ENCODE peak calls at places on chromosomes 3 and 15, in four cellular contexts. G is MM.1S, T is HCT116, J is PC-3. C is an unnamed sample.

GRCh38 chr15:42605281-42605744 is 29.9 kb downstream of the STARD9 start:
- DNase-seq in G (peak; percentile 94), T (no peak), J (no peak), C (peak; percentile 94)

GRCh38 chr3:36919439-36920160 is 25.3 kb downstream of the TRANK1 start:
- DNase-seq in T (no peak), G (no peak), J (no peak), C (no peak)

GRCh38 chr3:49244589-49245205 is 32.3 kb downstream of the C3orf62 start:
- DNase-seq in G (peak; percentile 65), J (peak; percentile 90), T (no peak), C (peak; percentile 13)

GRCh38 chr3:109559389-109559788 is 222.0 kb upstream of the DPPA4 start:
- DNase-seq in T (no peak), J (peak; percentile 46), G (no peak), C (no peak)

GRCh38 chr15:69628256-69629093 is 175.9 kb downstream of the RPLP1 start:
- DNase-seq in J (no peak), G (no peak), T (no peak), C (no peak)

GRCh38 chr3:128374746-128375445 is 91.8 kb downstream of the DNAJB8 start:
- DNase-seq in J (no peak), G (no peak), T (no peak), C (peak; percentile 51)

GRCh38 chr15:33008284-33009011 is 186.1 kb downstream of the FMN1 start:
- DNase-seq in J (no peak), G (peak; percentile 82), T (no peak), C (no peak)

GRCh38 chr3:187743195-187744141 is 1.8 kb downstream of the BCL6 start:
- DNase-seq in G (no peak), T (no peak), J (peak; percentile 30), C (peak; percentile 60)

GRCh38 chr3:38479431-38480092 is 16.6 kb upstream of the EXOG start:
- DNase-seq in G (peak; percentile 47), T (no peak), J (peak; percentile 76), C (peak; percentile 53)
- TF ChIP-seq EZH2phosphoT487 in G (no peak), T (no peak), J (no peak), C (no peak)

DNA sequence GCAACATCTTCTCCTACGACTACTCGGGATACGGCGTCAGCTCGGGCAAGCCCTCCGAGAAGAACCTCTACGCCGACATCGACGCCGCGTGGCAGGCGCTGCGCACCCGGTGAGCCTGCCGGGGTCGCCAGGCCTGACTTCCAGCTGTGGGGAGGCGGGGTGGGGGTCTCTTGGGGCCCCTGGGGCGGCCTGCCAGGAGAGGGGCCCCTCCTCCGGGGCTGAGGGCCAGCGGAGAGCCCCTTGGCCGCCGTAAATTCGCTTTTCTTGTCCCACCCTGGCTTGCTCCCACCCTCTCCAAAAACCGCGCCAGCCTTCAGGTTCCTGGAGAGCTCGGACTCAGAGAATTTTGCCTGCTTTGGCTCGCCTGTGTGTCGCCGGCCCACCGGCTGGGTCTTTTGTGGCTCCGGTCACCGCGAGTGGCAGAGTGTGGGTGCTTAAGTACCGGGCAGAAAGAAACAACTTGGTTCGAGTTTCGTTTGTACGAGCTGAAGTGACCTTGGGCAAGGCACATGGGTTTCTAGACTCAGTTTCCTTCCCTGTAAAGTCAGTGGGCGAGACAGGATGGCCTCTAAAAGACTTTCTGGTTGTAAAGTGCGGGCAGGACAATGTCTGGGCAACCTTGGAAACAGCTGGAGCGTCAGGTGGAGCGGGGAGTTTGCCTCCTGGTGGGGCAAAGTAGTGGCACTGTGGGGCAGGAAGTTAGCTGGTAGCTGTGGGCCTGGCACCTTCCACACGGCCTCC is 971 bp downstream of the ABHD17C start:
- DNase-seq in G (peak; percentile 60), J (peak; percentile 62), T (no peak), C (peak; percentile 1)
- TF ChIP-seq CTCF in G (peak; percentile 47), J (peak; percentile 51), T (peak; percentile 41), C (no peak)

DNA sequence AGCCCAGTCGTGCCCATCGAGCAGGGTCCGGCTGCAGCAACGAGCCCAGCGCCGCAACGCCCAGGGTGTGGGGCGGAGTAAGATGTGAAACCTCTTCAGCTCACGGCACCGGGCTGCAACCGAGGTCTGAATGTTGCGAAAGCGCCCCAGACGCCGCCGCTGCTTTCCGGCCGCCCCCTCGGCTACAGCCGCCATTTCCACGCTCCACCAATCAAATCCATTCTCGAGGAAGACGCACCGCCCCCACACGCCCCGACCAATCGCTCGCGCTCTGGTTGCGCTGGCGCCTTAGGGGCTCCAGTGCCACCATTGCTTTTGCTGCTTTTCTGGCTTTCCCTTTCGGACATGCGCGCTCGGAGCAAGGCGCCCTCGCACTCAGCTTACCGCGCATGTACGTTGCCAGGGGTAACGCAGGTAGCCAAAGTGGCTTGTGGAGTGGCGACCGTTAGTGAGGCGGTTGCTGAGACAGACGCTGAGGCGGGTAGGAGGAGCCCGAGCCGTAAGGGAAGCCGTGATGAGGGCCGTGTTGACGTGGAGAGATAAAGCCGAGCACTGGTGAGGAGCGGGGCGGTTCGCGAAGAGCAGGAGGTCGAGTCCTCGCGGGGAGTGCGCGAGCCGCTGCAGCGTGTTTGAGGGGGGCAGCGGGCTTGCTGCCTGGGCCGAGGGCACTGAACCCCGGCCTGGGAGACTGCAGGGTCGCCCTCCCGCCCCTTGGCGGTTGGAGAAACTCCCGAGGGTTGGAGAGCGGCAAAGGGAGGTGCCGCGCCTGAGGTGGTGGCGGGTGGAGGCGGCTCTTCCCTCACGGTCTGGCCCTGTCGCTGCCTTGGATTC is at the start of the genes IFT122 and MBD4:
- DNase-seq in J (peak; percentile 96), G (peak; percentile 100), T (peak; percentile 98), C (peak; percentile 99)
- H3K4me1 ChIP-seq in J (peaks cover 16% of the 10 kb centered on the region), G (peaks cover 32% of the 10 kb centered on the region), T (peaks cover 9% of the 10 kb centered on the region), C (peaks cover 52% of the 10 kb centered on the region)

GRCh38 chr15:52509500-52510244 is 19.0 kb downstream of the MYO5A start:
- DNase-seq in J (no peak), T (no peak), G (no peak), C (no peak)

GRCh38 chr15:52506549-52506948 is 22.1 kb downstream of the MYO5A start:
- DNase-seq in G (peak; percentile 88), J (no peak), T (no peak), C (peak; percentile 24)

GRCh38 chr15:52502608-52503007 is 26.1 kb downstream of the MYO5A start:
- DNase-seq in G (no peak), T (no peak), J (no peak), C (no peak)

GRCh38 chr15:52503788-52504496 is 24.7 kb downstream of the MYO5A start:
- DNase-seq in T (no peak), G (peak; percentile 76), J (peak; percentile 21), C (peak; percentile 92)

GRCh38 chr15:52505141-52505540 is 23.5 kb downstream of the MYO5A start:
- DNase-seq in G (peak; percentile 52), T (no peak), J (no peak), C (peak; percentile 60)
- TF ChIP-seq EZH2phosphoT487 in G (no peak), T (no peak), J (no peak), C (no peak)

C was measured in OCI-LY7.